ENCODE peak calls at places on chromosomes 12 and 14, in seven cellular contexts. One of them, this sample, is unnamed.

GRCh38 chr14:92392726-92393125 is 69.8 kb downstream of the SLC24A4 start:
- DNase-seq in NCI-H2171 treated with DMSO at 0.1 percent for 48 hours: no peak
- DNase-seq in activated T-cell treated with anti-CD3 and anti-CD28 coated beads, Interleukin-2, amount 50 U/mL, for 72 hours: no peak
- DNase-seq in CD4-positive, alpha-beta T cell: no peak
- DNase-seq in non-pigmented ciliary epithelial cell: no peak
- DNase-seq in NCI-H510A: no peak
- DNase-seq in cardiac muscle cell: no peak
- DNase-seq in this sample: no peak

GRCh38 chr14:97306133-97306784 is 509.1 kb downstream of the VRK1 start:
- DNase-seq in CD4-positive, alpha-beta T cell: no peak
- DNase-seq in cardiac muscle cell: no peak
- DNase-seq in non-pigmented ciliary epithelial cell: no peak
- DNase-seq in NCI-H510A: no peak
- DNase-seq in activated T-cell treated with anti-CD3 and anti-CD28 coated beads, Interleukin-2, amount 50 U/mL, for 72 hours: peak
- DNase-seq in NCI-H2171 treated with DMSO at 0.1 percent for 48 hours: no peak
- DNase-seq in this sample: no peak

GRCh38 chr14:77618381-77618780 is 1.9 kb upstream of the SPTLC2 start:
- DNase-seq in cardiac muscle cell: no peak
- DNase-seq in activated T-cell treated with anti-CD3 and anti-CD28 coated beads, Interleukin-2, amount 50 U/mL, for 72 hours: no peak
- DNase-seq in NCI-H2171 treated with DMSO at 0.1 percent for 48 hours: no peak
- DNase-seq in non-pigmented ciliary epithelial cell: no peak
- DNase-seq in CD4-positive, alpha-beta T cell: no peak
- DNase-seq in NCI-H510A: no peak
- DNase-seq in this sample: no peak

GRCh38 chr14:93033983-93034670 is 81.6 kb downstream of the ITPK1 start:
- DNase-seq in NCI-H510A: no peak
- DNase-seq in non-pigmented ciliary epithelial cell: no peak
- DNase-seq in CD4-positive, alpha-beta T cell: peak
- DNase-seq in NCI-H2171 treated with DMSO at 0.1 percent for 48 hours: no peak
- DNase-seq in activated T-cell treated with anti-CD3 and anti-CD28 coated beads, Interleukin-2, amount 50 U/mL, for 72 hours: peak
- DNase-seq in cardiac muscle cell: peak
- DNase-seq in this sample: no peak

GRCh38 chr14:102221026-102221425 is 81.3 kb downstream of the WDR20 start:
- DNase-seq in non-pigmented ciliary epithelial cell: no peak
- DNase-seq in NCI-H2171 treated with DMSO at 0.1 percent for 48 hours: no peak
- DNase-seq in activated T-cell treated with anti-CD3 and anti-CD28 coated beads, Interleukin-2, amount 50 U/mL, for 72 hours: peak
- DNase-seq in CD4-positive, alpha-beta T cell: no peak
- DNase-seq in cardiac muscle cell: no peak
- DNase-seq in NCI-H510A: no peak
- DNase-seq in this sample: no peak

GRCh38 chr12:22353615-22354325 is 19.3 kb upstream of the ST8SIA1 start:
- DNase-seq in non-pigmented ciliary epithelial cell: no peak
- DNase-seq in cardiac muscle cell: no peak
- DNase-seq in CD4-positive, alpha-beta T cell: no peak
- DNase-seq in NCI-H510A: no peak
- DNase-seq in NCI-H2171 treated with DMSO at 0.1 percent for 48 hours: no peak
- DNase-seq in activated T-cell treated with anti-CD3 and anti-CD28 coated beads, Interleukin-2, amount 50 U/mL, for 72 hours: no peak
- DNase-seq in this sample: no peak

GRCh38 chr14:74660167-74660566 is 48.1 kb upstream of the LTBP2 start:
- DNase-seq in activated T-cell treated with anti-CD3 and anti-CD28 coated beads, Interleukin-2, amount 50 U/mL, for 72 hours: no peak
- DNase-seq in cardiac muscle cell: no peak
- DNase-seq in non-pigmented ciliary epithelial cell: no peak
- DNase-seq in CD4-positive, alpha-beta T cell: no peak
- DNase-seq in NCI-H2171 treated with DMSO at 0.1 percent for 48 hours: peak
- DNase-seq in NCI-H510A: no peak
- DNase-seq in this sample: no peak

GRCh38 chr12:42161529-42161928 is 16.9 kb upstream of the GXYLT1 start:
- DNase-seq in NCI-H2171 treated with DMSO at 0.1 percent for 48 hours: no peak
- DNase-seq in NCI-H510A: no peak
- DNase-seq in non-pigmented ciliary epithelial cell: no peak
- DNase-seq in activated T-cell treated with anti-CD3 and anti-CD28 coated beads, Interleukin-2, amount 50 U/mL, for 72 hours: no peak
- DNase-seq in cardiac muscle cell: no peak
- DNase-seq in CD4-positive, alpha-beta T cell: no peak
- DNase-seq in this sample: no peak

GRCh38 chr12:482061-482460 is 22.3 kb downstream of the B4GALNT3 start:
- DNase-seq in activated T-cell treated with anti-CD3 and anti-CD28 coated beads, Interleukin-2, amount 50 U/mL, for 72 hours: no peak
- DNase-seq in non-pigmented ciliary epithelial cell: no peak
- DNase-seq in cardiac muscle cell: no peak
- DNase-seq in NCI-H510A: no peak
- DNase-seq in CD4-positive, alpha-beta T cell: no peak
- DNase-seq in NCI-H2171 treated with DMSO at 0.1 percent for 48 hours: no peak
- DNase-seq in this sample: no peak

GRCh38 chr14:80300351-80300750 is 89.0 kb upstream of the DIO2 start:
- DNase-seq in NCI-H510A: no peak
- DNase-seq in NCI-H2171 treated with DMSO at 0.1 percent for 48 hours: no peak
- DNase-seq in CD4-positive, alpha-beta T cell: no peak
- DNase-seq in activated T-cell treated with anti-CD3 and anti-CD28 coated beads, Interleukin-2, amount 50 U/mL, for 72 hours: no peak
- DNase-seq in non-pigmented ciliary epithelial cell: no peak
- DNase-seq in cardiac muscle cell: no peak
- DNase-seq in this sample: no peak

GRCh38 chr12:132266370-132266769 is 63.0 kb downstream of the GALNT9 start:
- DNase-seq in CD4-positive, alpha-beta T cell: no peak
- DNase-seq in activated T-cell treated with anti-CD3 and anti-CD28 coated beads, Interleukin-2, amount 50 U/mL, for 72 hours: no peak
- DNase-seq in cardiac muscle cell: no peak
- DNase-seq in NCI-H510A: no peak
- DNase-seq in non-pigmented ciliary epithelial cell: no peak
- DNase-seq in NCI-H2171 treated with DMSO at 0.1 percent for 48 hours: no peak
- DNase-seq in this sample: no peak

GRCh38 chr12:57626929-57627445 is 6.0 kb downstream of the B4GALNT1 start:
- DNase-seq in non-pigmented ciliary epithelial cell: no peak
- DNase-seq in NCI-H510A: no peak
- DNase-seq in CD4-positive, alpha-beta T cell: no peak
- DNase-seq in cardiac muscle cell: no peak
- DNase-seq in NCI-H2171 treated with DMSO at 0.1 percent for 48 hours: no peak
- DNase-seq in activated T-cell treated with anti-CD3 and anti-CD28 coated beads, Interleukin-2, amount 50 U/mL, for 72 hours: no peak
- DNase-seq in this sample: no peak

GRCh38 chr14:89304972-89305703 is 111.9 kb downstream of the FOXN3 start:
- DNase-seq in cardiac muscle cell: no peak
- DNase-seq in CD4-positive, alpha-beta T cell: no peak
- DNase-seq in activated T-cell treated with anti-CD3 and anti-CD28 coated beads, Interleukin-2, amount 50 U/mL, for 72 hours: no peak
- DNase-seq in NCI-H2171 treated with DMSO at 0.1 percent for 48 hours: no peak
- DNase-seq in non-pigmented ciliary epithelial cell: no peak
- DNase-seq in NCI-H510A: peak
- DNase-seq in this sample: no peak

GRCh38 chr14:32702571-32702970 is 236.1 kb upstream of the NPAS3 start:
- DNase-seq in activated T-cell treated with anti-CD3 and anti-CD28 coated beads, Interleukin-2, amount 50 U/mL, for 72 hours: peak
- DNase-seq in cardiac muscle cell: peak
- DNase-seq in NCI-H510A: no peak
- DNase-seq in CD4-positive, alpha-beta T cell: no peak
- DNase-seq in non-pigmented ciliary epithelial cell: no peak
- DNase-seq in NCI-H2171 treated with DMSO at 0.1 percent for 48 hours: no peak
- DNase-seq in this sample: peak

GRCh38 chr12:4813741-4814140 is 93.5 kb downstream of the GALNT8 start:
- DNase-seq in NCI-H2171 treated with DMSO at 0.1 percent for 48 hours: no peak
- DNase-seq in NCI-H510A: no peak
- DNase-seq in non-pigmented ciliary epithelial cell: no peak
- DNase-seq in cardiac muscle cell: no peak
- DNase-seq in CD4-positive, alpha-beta T cell: no peak
- DNase-seq in activated T-cell treated with anti-CD3 and anti-CD28 coated beads, Interleukin-2, amount 50 U/mL, for 72 hours: no peak
- DNase-seq in this sample: no peak

GRCh38 chr14:73295198-73295796 is 58.0 kb downstream of the PAPLN start:
- DNase-seq in cardiac muscle cell: peak
- DNase-seq in non-pigmented ciliary epithelial cell: no peak
- DNase-seq in activated T-cell treated with anti-CD3 and anti-CD28 coated beads, Interleukin-2, amount 50 U/mL, for 72 hours: no peak
- DNase-seq in CD4-positive, alpha-beta T cell: no peak
- DNase-seq in NCI-H510A: no peak
- DNase-seq in NCI-H2171 treated with DMSO at 0.1 percent for 48 hours: peak
- DNase-seq in this sample: no peak

GRCh38 chr14:25150934-25151790 is 101.2 kb upstream of the STXBP6 start:
- DNase-seq in CD4-positive, alpha-beta T cell: no peak
- DNase-seq in cardiac muscle cell: peak
- DNase-seq in NCI-H2171 treated with DMSO at 0.1 percent for 48 hours: peak
- DNase-seq in NCI-H510A: peak
- DNase-seq in activated T-cell treated with anti-CD3 and anti-CD28 coated beads, Interleukin-2, amount 50 U/mL, for 72 hours: no peak
- DNase-seq in non-pigmented ciliary epithelial cell: peak
- DNase-seq in this sample: no peak

GRCh38 chr14:45610303-45610702 is 357.3 kb upstream of the MIS18BP1 start:
- DNase-seq in activated T-cell treated with anti-CD3 and anti-CD28 coated beads, Interleukin-2, amount 50 U/mL, for 72 hours: no peak
- DNase-seq in NCI-H2171 treated with DMSO at 0.1 percent for 48 hours: peak
- DNase-seq in NCI-H510A: no peak
- DNase-seq in CD4-positive, alpha-beta T cell: no peak
- DNase-seq in cardiac muscle cell: peak
- DNase-seq in non-pigmented ciliary epithelial cell: peak
- DNase-seq in this sample: no peak

GRCh38 chr14:69321601-69322330 is 61.8 kb downstream of the GALNT16 start:
- DNase-seq in activated T-cell treated with anti-CD3 and anti-CD28 coated beads, Interleukin-2, amount 50 U/mL, for 72 hours: no peak
- DNase-seq in cardiac muscle cell: no peak
- DNase-seq in CD4-positive, alpha-beta T cell: no peak
- DNase-seq in non-pigmented ciliary epithelial cell: no peak
- DNase-seq in NCI-H510A: no peak
- DNase-seq in NCI-H2171 treated with DMSO at 0.1 percent for 48 hours: no peak
- DNase-seq in this sample: no peak

GRCh38 chr14:42806909-42807315 is 1200.2 kb downstream of the LRFN5 start:
- DNase-seq in non-pigmented ciliary epithelial cell: peak
- DNase-seq in CD4-positive, alpha-beta T cell: no peak
- DNase-seq in NCI-H2171 treated with DMSO at 0.1 percent for 48 hours: no peak
- DNase-seq in activated T-cell treated with anti-CD3 and anti-CD28 coated beads, Interleukin-2, amount 50 U/mL, for 72 hours: no peak
- DNase-seq in cardiac muscle cell: no peak
- DNase-seq in NCI-H510A: no peak
- DNase-seq in this sample: no peak

GRCh38 chr12:57154804-57155434 is 7.5 kb upstream of the LRP1-AS start:
- DNase-seq in NCI-H2171 treated with DMSO at 0.1 percent for 48 hours: no peak
- DNase-seq in activated T-cell treated with anti-CD3 and anti-CD28 coated beads, Interleukin-2, amount 50 U/mL, for 72 hours: no peak
- DNase-seq in CD4-positive, alpha-beta T cell: no peak
- DNase-seq in non-pigmented ciliary epithelial cell: no peak
- DNase-seq in cardiac muscle cell: no peak
- DNase-seq in NCI-H510A: no peak
- DNase-seq in this sample: no peak

This sample was measured in activated CD4-positive, CD25-positive, alpha-beta regulatory T cell treated with anti-CD3 and anti-CD28 coated beads, Interleukin-2, amount 50 U/mL, for 72 hours.